ENCODE peak calls at places on chromosomes 1 and 21, in five cellular contexts. One of them, this sample, is unnamed.

GRCh38 chr21:44834951-44835646 is 17.2 kb upstream of the SUMO3 start:
- DNase-seq in HS-5: no peak
- DNase-seq in LoVo: no peak
- DNase-seq in amniotic epithelial cell: no peak
- DNase-seq in K562: peak; percentile 71
- DNase-seq in this sample: no peak

GRCh38 chr1:39213511-39214002 is 9.1 kb downstream of the MACF1 start:
- DNase-seq in HS-5: peak; percentile 56
- DNase-seq in LoVo: no peak
- DNase-seq in amniotic epithelial cell: peak; percentile 89
- DNase-seq in K562: no peak
- DNase-seq in this sample: no peak

GRCh38 chr1:22275626-22276395 is 132.9 kb upstream of the WNT4 start:
- DNase-seq in HS-5: no peak
- DNase-seq in LoVo: peak; percentile 46
- DNase-seq in amniotic epithelial cell: peak; percentile 43
- DNase-seq in K562: peak; percentile 68
- DNase-seq in this sample: peak; percentile 40

GRCh38 chr1:174659823-174660222 is 212.1 kb downstream of the GPR52 start:
- DNase-seq in HS-5: no peak
- DNase-seq in LoVo: no peak
- DNase-seq in amniotic epithelial cell: peak; percentile 7
- DNase-seq in K562: no peak
- DNase-seq in this sample: no peak

GRCh38 chr1:1307261-1307907 is 346 bp downstream of the ACAP3 start:
- DNase-seq in HS-5: no peak
- DNase-seq in LoVo: no peak
- DNase-seq in amniotic epithelial cell: no peak
- DNase-seq in K562: peak; percentile 71
- DNase-seq in this sample: no peak

GRCh38 chr1:209387969-209388329 is 195.6 kb upstream of the CAMK1G start:
- DNase-seq in HS-5: no peak
- DNase-seq in LoVo: no peak
- DNase-seq in amniotic epithelial cell: no peak
- DNase-seq in K562: no peak
- DNase-seq in this sample: no peak

GRCh38 chr1:182394055-182394775 is 2.6 kb upstream of the GLUL start:
- DNase-seq in HS-5: no peak
- DNase-seq in LoVo: no peak
- DNase-seq in amniotic epithelial cell: no peak
- DNase-seq in K562: no peak
- DNase-seq in this sample: peak; percentile 47

GRCh38 chr1:202274611-202275010 is 67.1 kb downstream of the UBE2T start:
- DNase-seq in HS-5: no peak
- DNase-seq in LoVo: no peak
- DNase-seq in amniotic epithelial cell: peak; percentile 38
- DNase-seq in K562: peak; percentile 61
- DNase-seq in this sample: no peak

GRCh38 chr21:45154511-45155508 is 80.4 kb downstream of the ADARB1 start:
- DNase-seq in HS-5: no peak
- DNase-seq in LoVo: no peak
- DNase-seq in amniotic epithelial cell: peak; percentile 73
- DNase-seq in K562: peak; percentile 22
- DNase-seq in this sample: no peak

GRCh38 chr1:148353461-148354283 is 129.4 kb downstream of the PPIAL4G start:
- DNase-seq in HS-5: no peak
- DNase-seq in LoVo: no peak
- DNase-seq in amniotic epithelial cell: peak; percentile 79
- DNase-seq in K562: peak; percentile 63
- DNase-seq in this sample: no peak

GRCh38 chr1:94316836-94317789 is 79.7 kb upstream of the ARHGAP29 start:
- DNase-seq in HS-5: no peak
- DNase-seq in LoVo: peak; percentile 65
- DNase-seq in amniotic epithelial cell: peak; percentile 58
- DNase-seq in K562: no peak
- DNase-seq in this sample: no peak

GRCh38 chr21:34813266-34813886 is 144.6 kb downstream of the CLIC6 start:
- DNase-seq in HS-5: peak; percentile 89
- DNase-seq in LoVo: peak; percentile 23
- DNase-seq in amniotic epithelial cell: peak; percentile 93
- DNase-seq in K562: no peak
- DNase-seq in this sample: no peak

GRCh38 chr1:170668301-170668789 is 4.4 kb downstream of the PRRX1 start:
- DNase-seq in HS-5: no peak
- DNase-seq in LoVo: no peak
- DNase-seq in amniotic epithelial cell: no peak
- DNase-seq in K562: no peak
- DNase-seq in this sample: no peak

GRCh38 chr1:202815120-202815519 is 4.4 kb downstream of the PCAT6 start:
- DNase-seq in HS-5: no peak
- DNase-seq in LoVo: no peak
- DNase-seq in amniotic epithelial cell: no peak
- DNase-seq in K562: no peak
- DNase-seq in this sample: no peak

GRCh38 chr21:41953249-41953830 is 478 bp downstream of the C2CD2 start:
- DNase-seq in HS-5: no peak
- DNase-seq in LoVo: no peak
- DNase-seq in amniotic epithelial cell: no peak
- DNase-seq in K562: peak; percentile 47
- DNase-seq in this sample: no peak

GRCh38 chr1:154837034-154837678 is 32.9 kb downstream of the KCNN3 start:
- DNase-seq in HS-5: no peak
- DNase-seq in LoVo: no peak
- DNase-seq in amniotic epithelial cell: no peak
- DNase-seq in K562: peak; percentile 17
- DNase-seq in this sample: no peak

GRCh38 chr1:155697046-155697445 is 8.2 kb downstream of the DAP3 start:
- DNase-seq in HS-5: no peak
- DNase-seq in LoVo: no peak
- DNase-seq in amniotic epithelial cell: no peak
- DNase-seq in K562: no peak
- DNase-seq in this sample: no peak

GRCh38 chr1:40281852-40282251 is 23.8 kb downstream of the ZMPSTE24 start:
- DNase-seq in HS-5: no peak
- DNase-seq in LoVo: no peak
- DNase-seq in amniotic epithelial cell: no peak
- DNase-seq in K562: no peak
- DNase-seq in this sample: no peak

GRCh38 chr1:19644761-19645543 is 841 bp downstream of the NBL1 start:
- DNase-seq in HS-5: no peak
- DNase-seq in LoVo: peak; percentile 23
- DNase-seq in amniotic epithelial cell: no peak
- DNase-seq in K562: no peak
- DNase-seq in this sample: no peak

GRCh38 chr1:160704250-160704649 is 7.4 kb downstream of the CD48 start:
- DNase-seq in HS-5: no peak
- DNase-seq in LoVo: no peak
- DNase-seq in amniotic epithelial cell: peak; percentile 11
- DNase-seq in K562: no peak
- DNase-seq in this sample: peak; percentile 11

GRCh38 chr1:37323486-37324377 is 150.6 kb upstream of the ZC3H12A start:
- DNase-seq in HS-5: no peak
- DNase-seq in LoVo: no peak
- DNase-seq in amniotic epithelial cell: peak; percentile 3
- DNase-seq in K562: peak; percentile 67
- DNase-seq in this sample: no peak

GRCh38 chr21:15001773-15002647 is 62.8 kb downstream of the NRIP1 start:
- DNase-seq in HS-5: no peak
- DNase-seq in LoVo: no peak
- DNase-seq in amniotic epithelial cell: peak; percentile 61
- DNase-seq in K562: no peak
- DNase-seq in this sample: no peak

GRCh38 chr1:226568077-226568831 is 19.7 kb downstream of the STUM start:
- DNase-seq in HS-5: no peak
- DNase-seq in LoVo: no peak
- DNase-seq in amniotic epithelial cell: no peak
- DNase-seq in K562: peak; percentile 19
- DNase-seq in this sample: no peak

GRCh38 chr1:24705260-24706073 is 39.8 kb upstream of the CLIC4 start:
- DNase-seq in HS-5: no peak
- DNase-seq in LoVo: peak; percentile 75
- DNase-seq in amniotic epithelial cell: peak; percentile 96
- DNase-seq in K562: peak; percentile 95
- DNase-seq in this sample: peak; percentile 83

GRCh38 chr1:73800376-73800775 is 397.6 kb downstream of the LRRIQ3 start:
- DNase-seq in HS-5: peak; percentile 79
- DNase-seq in LoVo: peak; percentile 57
- DNase-seq in amniotic epithelial cell: peak; percentile 7
- DNase-seq in K562: no peak
- DNase-seq in this sample: no peak

GRCh38 chr1:155940993-155941844 is at the start of gene RXFP4:
- DNase-seq in HS-5: no peak
- DNase-seq in LoVo: peak; percentile 68
- DNase-seq in amniotic epithelial cell: no peak
- DNase-seq in K562: no peak
- DNase-seq in this sample: no peak

GRCh38 chr1:193463518-193463917 is 277.1 kb upstream of the B3GALT2 start:
- DNase-seq in HS-5: no peak
- DNase-seq in LoVo: no peak
- DNase-seq in amniotic epithelial cell: peak; percentile 7
- DNase-seq in K562: no peak
- DNase-seq in this sample: no peak

GRCh38 chr21:43827015-43827611 is 37.7 kb downstream of the RRP1 start:
- DNase-seq in HS-5: no peak
- DNase-seq in LoVo: no peak
- DNase-seq in amniotic epithelial cell: peak; percentile 28
- DNase-seq in K562: peak; percentile 43
- DNase-seq in this sample: no peak

GRCh38 chr1:95287078-95287477 is 53.1 kb downstream of the RWDD3 start:
- DNase-seq in HS-5: no peak
- DNase-seq in LoVo: peak; percentile 15
- DNase-seq in amniotic epithelial cell: no peak
- DNase-seq in K562: peak; percentile 22
- DNase-seq in this sample: no peak

GRCh38 chr1:1777950-1778826 is at the start of gene NADK:
- DNase-seq in HS-5: no peak
- DNase-seq in LoVo: peak; percentile 77
- DNase-seq in amniotic epithelial cell: peak; percentile 29
- DNase-seq in K562: peak; percentile 87
- DNase-seq in this sample: no peak

GRCh38 chr21:40433575-40433974 is 413.4 kb downstream of the DSCAM start:
- DNase-seq in HS-5: no peak
- DNase-seq in LoVo: no peak
- DNase-seq in amniotic epithelial cell: no peak
- DNase-seq in K562: no peak
- DNase-seq in this sample: no peak

GRCh38 chr1:100995196-100995983 is 30.2 kb downstream of the DPH5 start:
- DNase-seq in HS-5: no peak
- DNase-seq in LoVo: no peak
- DNase-seq in amniotic epithelial cell: no peak
- DNase-seq in K562: no peak
- DNase-seq in this sample: no peak

GRCh38 chr1:231460614-231461013 is 38.5 kb upstream of the EGLN1 start:
- DNase-seq in HS-5: no peak
- DNase-seq in LoVo: no peak
- DNase-seq in amniotic epithelial cell: peak; percentile 96
- DNase-seq in K562: peak; percentile 55
- DNase-seq in this sample: no peak

GRCh38 chr21:44054710-44055109 is 42.6 kb downstream of the TRAPPC10 start:
- DNase-seq in HS-5: no peak
- DNase-seq in LoVo: no peak
- DNase-seq in amniotic epithelial cell: peak; percentile 92
- DNase-seq in K562: no peak
- DNase-seq in this sample: no peak